ENCODE peak calls at places on chromosomes 2 and 18, in four cellular contexts. J is suprapubic skin, S is stomach, F is Panc1. Q is an unnamed sample.

GRCh38 chr2:70753031-70753430 is 15.0 kb downstream of the ADD2 start:
- DNase-seq in S (no peak), F (no peak), J (no peak), Q (no peak)

GRCh38 chr18:70182548-70182947 is 22.9 kb downstream of the RTTN start:
- DNase-seq in S (no peak), F (no peak), J (no peak), Q (no peak)

GRCh38 chr2:20539776-20540586 is 93.1 kb downstream of the RHOB start:
- DNase-seq in F (no peak), J (peak; percentile 84), S (no peak), Q (no peak)

GRCh38 chr2:138829326-138829725 is 49.1 kb upstream of the NXPH2 start:
- DNase-seq in F (no peak), S (no peak), J (no peak), Q (no peak)

GRCh38 chr2:225842939-225843338 is 443.4 kb downstream of the NYAP2 start:
- DNase-seq in J (no peak), F (no peak), S (no peak), Q (no peak)

GRCh38 chr2:227818569-227819397 is 5.1 kb downstream of the CCL20 start:
- DNase-seq in S (peak; percentile 53), J (peak; percentile 83), F (no peak), Q (no peak)

GRCh38 chr2:178404380-178404767 is 46.6 kb downstream of the PRKRA start:
- DNase-seq in S (no peak), F (peak; percentile 55), J (no peak), Q (no peak)

GRCh38 chr2:1744151-1744445 is 217 bp downstream of the PXDN start:
- DNase-seq in F (no peak), S (no peak), J (peak; percentile 60), Q (no peak)

GRCh38 chr2:126527836-126528490 is 128.0 kb upstream of the GYPC start:
- DNase-seq in S (peak; percentile 61), J (no peak), F (peak; percentile 18), Q (no peak)

GRCh38 chr18:22465859-22466602 is 48.3 kb upstream of the CTAGE1 start:
- DNase-seq in S (no peak), J (peak; percentile 66), F (peak; percentile 64), Q (no peak)

GRCh38 chr18:79575891-79576685 is 103.5 kb upstream of the CTDP1 start:
- DNase-seq in F (no peak), S (peak; percentile 78), J (peak; percentile 56), Q (no peak)

GRCh38 chr2:43421194-43421593 is 174.6 kb downstream of the THADA start:
- DNase-seq in S (no peak), J (no peak), F (no peak), Q (no peak)

GRCh38 chr2:176285321-176285720 is 16.1 kb downstream of the MTX2 start:
- DNase-seq in S (no peak), J (no peak), F (no peak), Q (no peak)

GRCh38 chr2:27249891-27250651 is 12.8 kb downstream of the SLC30A3 start:
- DNase-seq in J (no peak), S (peak; percentile 60), F (no peak), Q (no peak)

GRCh38 chr2:10188211-10188610 is 65.7 kb downstream of the RRM2 start:
- DNase-seq in J (no peak), F (no peak), S (peak; percentile 51), Q (no peak)

GRCh38 chr2:173271825-173272224 is 82.8 kb upstream of the CDCA7 start:
- DNase-seq in F (no peak), S (no peak), J (no peak), Q (no peak)

GRCh38 chr18:55116855-55117254 is 157.6 kb upstream of the CCDC68 start:
- DNase-seq in J (no peak), F (no peak), S (no peak), Q (no peak)

GRCh38 chr2:188292446-188293239 is 969 bp downstream of the GULP1 start:
- DNase-seq in F (peak; percentile 78), J (peak; percentile 85), S (peak; percentile 89), Q (no peak)

GRCh38 chr2:21070322-21071257 is 26.7 kb upstream of the APOB start:
- DNase-seq in J (no peak), S (no peak), F (no peak), Q (no peak)

GRCh38 chr18:75208836-75209128 is 157 bp downstream of the PTGR3 start:
- DNase-seq in F (no peak), S (peak; percentile 45), J (peak; percentile 79), Q (no peak)

GRCh38 chr2:201580486-201580885 is 62.8 kb downstream of the TMEM237 start:
- DNase-seq in J (no peak), F (no peak), S (no peak), Q (peak; percentile 5)

GRCh38 chr2:113203901-113204519 is 30.2 kb downstream of the PSD4 start:
- DNase-seq in F (peak; percentile 67), J (no peak), S (peak; percentile 84), Q (no peak)

GRCh38 chr18:75554112-75554511 is 126.6 kb upstream of the SMIM21 start:
- DNase-seq in S (no peak), F (no peak), J (no peak), Q (no peak)

GRCh38 chr2:216299588-216299987 is 72.7 kb downstream of the MARCHF4 start:
- DNase-seq in S (no peak), F (no peak), J (no peak), Q (no peak)

GRCh38 chr2:36500072-36500471 is 97.9 kb downstream of the FEZ2 start:
- DNase-seq in F (no peak), J (no peak), S (no peak), Q (no peak)

DNA sequence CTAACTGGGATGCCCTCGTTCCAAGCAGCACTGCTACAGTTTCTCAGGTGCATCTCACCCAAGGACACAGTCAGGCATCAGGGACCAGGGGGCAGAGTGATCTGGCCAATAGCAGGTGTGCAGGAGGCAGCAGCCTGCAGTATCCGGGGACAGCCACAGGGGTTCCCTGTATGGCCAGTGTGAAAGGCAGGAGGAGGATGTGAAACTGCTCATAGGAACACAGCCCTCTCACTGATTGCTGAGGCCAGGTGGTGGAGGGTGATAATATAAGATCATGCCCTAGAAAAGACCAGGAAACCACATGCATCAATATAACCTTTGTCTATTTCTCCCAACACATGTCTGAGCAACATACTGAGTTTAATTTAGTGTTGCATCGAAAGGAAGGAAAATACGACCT is 112.7 kb upstream of the TACR1 start:
- DNase-seq in J (no peak), F (peak; percentile 18), S (no peak), Q (no peak)
- H3K27ac ChIP-seq in J (no peak overlapping the region), F (no peak overlapping the region), S (no peak overlapping the region), Q (no peak overlapping the region)

DNA sequence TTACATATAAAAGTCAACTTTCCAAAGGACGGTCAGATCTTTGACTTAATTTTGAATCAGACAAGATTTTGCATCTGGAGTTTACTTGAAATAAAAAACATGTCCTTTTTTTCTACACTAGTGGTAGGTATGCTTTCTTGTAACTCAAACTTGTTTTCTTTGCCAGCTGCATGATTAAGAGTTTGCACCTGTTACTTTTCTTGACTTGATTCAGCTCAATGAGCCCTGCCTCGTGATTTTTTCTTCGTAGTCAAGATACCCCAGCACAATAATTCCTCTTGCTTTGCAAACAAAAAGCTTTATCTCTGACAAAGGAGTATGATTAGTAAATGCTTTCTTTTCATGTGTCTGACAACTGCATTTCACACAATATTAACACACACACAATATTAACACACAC is 82.3 kb downstream of the FBXO15 start:
- DNase-seq in J (no peak), F (no peak), S (no peak), Q (no peak)
- TF ChIP-seq POLR2AphosphoS5 in J (no peak), F (no peak), S (no peak), Q (no peak)

GRCh38 chr18:48918660-48919415 is 31.9 kb downstream of the SMAD7 start:
- DNase-seq in S (no peak), J (no peak), F (no peak), Q (no peak)

GRCh38 chr18:48918156-48918555 is 32.6 kb downstream of the SMAD7 start:
- DNase-seq in J (no peak), S (no peak), F (no peak), Q (no peak)

GRCh38 chr18:48920408-48921038 is 30.2 kb downstream of the SMAD7 start:
- DNase-seq in J (peak; percentile 41), F (no peak), S (no peak), Q (no peak)

GRCh38 chr18:48917579-48918101 is 33.1 kb downstream of the SMAD7 start:
- DNase-seq in S (no peak), J (no peak), F (no peak), Q (no peak)

GRCh38 chr18:48919547-48919946 is 31.2 kb downstream of the SMAD7 start:
- DNase-seq in J (no peak), F (no peak), S (no peak), Q (no peak)
- H3K27ac ChIP-seq in J (no peak overlapping the region), F (peak overlapping the region; percentile 34), S (no peak overlapping the region), Q (no peak overlapping the region)

GRCh38 chr2:44649426-44649825 is 287.7 kb downstream of the CAMKMT start:
- DNase-seq in S (no peak), F (no peak), J (no peak), Q (no peak)
- TF ChIP-seq POLR2AphosphoS5 in S (no peak), F (no peak), J (no peak), Q (no peak)

DNA sequence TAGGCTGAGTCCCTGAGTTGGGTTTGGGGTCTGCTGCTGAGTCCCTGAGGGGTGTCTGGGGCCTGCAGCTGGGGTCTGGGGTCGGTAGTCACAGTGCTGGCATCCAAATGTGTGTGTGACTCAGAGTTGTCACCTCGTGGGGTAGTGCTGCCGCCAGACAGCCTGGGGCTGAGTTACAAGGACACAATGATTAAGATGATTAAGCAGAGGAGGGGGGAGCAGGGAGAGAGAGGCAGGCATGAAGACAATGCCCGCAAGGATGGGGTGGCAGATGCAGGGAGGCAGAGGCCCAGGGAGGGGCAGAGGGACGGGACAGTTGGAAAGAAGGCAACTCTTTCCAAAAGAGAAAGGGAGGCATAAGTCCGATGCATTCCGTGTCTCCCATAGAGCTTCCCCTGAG is 120.2 kb downstream of the CELF4 start:
- DNase-seq in J (no peak), S (no peak), F (no peak), Q (no peak)
- H3K27ac ChIP-seq in J (no peak overlapping the region), S (no peak overlapping the region), F (no peak overlapping the region), Q (no peak overlapping the region)

GRCh38 chr2:59988337-59988736 is 565.1 kb downstream of the BCL11A start:
- DNase-seq in S (no peak), J (no peak), F (no peak), Q (no peak)

GRCh38 chr2:59985923-59986322 is 567.5 kb downstream of the BCL11A start:
- DNase-seq in S (no peak), J (no peak), F (no peak), Q (no peak)
- TF ChIP-seq POLR2AphosphoS5 in S (no peak), J (no peak), F (no peak), Q (no peak)

Q was measured in SK-N-MC.